ENCODE peak calls at places on chromosome 14, in four cellular contexts. One of them, this sample, is unnamed.

GRCh38 chr14:68112456-68112855 is 292.9 kb downstream of the RAD51B start:
- DNase-seq in central memory CD4-positive, alpha-beta T cell: no peak
- DNase-seq in adrenal gland: no peak
- DNase-seq in fibroblast of the conjunctiva: no peak
- DNase-seq in this sample: no peak

GRCh38 chr14:58666737-58667136 is 29.0 kb downstream of the DACT1 start:
- DNase-seq in fibroblast of the conjunctiva: no peak
- DNase-seq in adrenal gland: no peak
- DNase-seq in central memory CD4-positive, alpha-beta T cell: no peak
- DNase-seq in this sample: no peak

GRCh38 chr14:67425603-67426002 is 13.6 kb upstream of the PLEK2 start:
- DNase-seq in fibroblast of the conjunctiva: no peak
- DNase-seq in adrenal gland: no peak
- DNase-seq in central memory CD4-positive, alpha-beta T cell: no peak
- DNase-seq in this sample: no peak

GRCh38 chr14:68634346-68634745 is 158.5 kb downstream of the ZFP36L1 start:
- DNase-seq in central memory CD4-positive, alpha-beta T cell: no peak
- DNase-seq in adrenal gland: peak; percentile 18
- DNase-seq in fibroblast of the conjunctiva: no peak
- DNase-seq in this sample: no peak

GRCh38 chr14:84826349-84826748 is 703.6 kb upstream of the FLRT2 start:
- DNase-seq in central memory CD4-positive, alpha-beta T cell: no peak
- DNase-seq in fibroblast of the conjunctiva: no peak
- DNase-seq in adrenal gland: no peak
- DNase-seq in this sample: no peak

GRCh38 chr14:35985504-35986218 is 159.5 kb downstream of the BRMS1L start:
- DNase-seq in adrenal gland: no peak
- DNase-seq in central memory CD4-positive, alpha-beta T cell: no peak
- DNase-seq in fibroblast of the conjunctiva: no peak
- DNase-seq in this sample: no peak

GRCh38 chr14:26290007-26290530 is 307.8 kb downstream of the NOVA1 start:
- DNase-seq in central memory CD4-positive, alpha-beta T cell: no peak
- DNase-seq in adrenal gland: no peak
- DNase-seq in fibroblast of the conjunctiva: peak; percentile 5
- DNase-seq in this sample: no peak

GRCh38 chr14:74612346-74613021 is 447 bp upstream of the LTBP2 start:
- DNase-seq in central memory CD4-positive, alpha-beta T cell: peak; percentile 84
- DNase-seq in adrenal gland: peak; percentile 77
- DNase-seq in fibroblast of the conjunctiva: no peak
- DNase-seq in this sample: peak; percentile 89

GRCh38 chr14:99041820-99042174 is 230.2 kb downstream of the BCL11B start:
- DNase-seq in adrenal gland: no peak
- DNase-seq in central memory CD4-positive, alpha-beta T cell: no peak
- DNase-seq in fibroblast of the conjunctiva: no peak
- DNase-seq in this sample: no peak

GRCh38 chr14:96851694-96852381 is 54.7 kb downstream of the VRK1 start:
- DNase-seq in central memory CD4-positive, alpha-beta T cell: no peak
- DNase-seq in adrenal gland: no peak
- DNase-seq in fibroblast of the conjunctiva: no peak
- DNase-seq in this sample: no peak

GRCh38 chr14:104393898-104394605 is 185.5 kb upstream of the C14orf180 start:
- DNase-seq in central memory CD4-positive, alpha-beta T cell: peak; percentile 87
- DNase-seq in fibroblast of the conjunctiva: no peak
- DNase-seq in adrenal gland: peak; percentile 62
- DNase-seq in this sample: peak; percentile 83

This sample was measured in CD4-positive, alpha-beta memory T cell.